ENCODE peak calls at places on chromosomes 3 and 15, in nine cellular contexts. S, H, K, V, F, R, E, U and P are unnamed samples. For H3K4me1, the result is how much of the 10 kb centered on the place peaks cover.

GRCh38 chr3:34859741-34860140 is 779.6 kb upstream of the ARPP21 start:
- DNase-seq in H (no peak), U (no peak), R (no peak), K (no peak), E (no peak), V (no peak), F (no peak), S (no peak), P (no peak)

GRCh38 chr15:58393196-58393790 is 38.5 kb upstream of the LIPC start:
- DNase-seq in E (no peak), S (peak), K (no peak), U (no peak), F (no peak), H (no peak), R (peak), V (peak), P (no peak)

GRCh38 chr3:136734382-136735070 is 17.7 kb downstream of the STAG1 start:
- DNase-seq in V (no peak), K (peak), S (no peak), U (no peak), E (no peak), F (no peak), R (no peak), H (no peak), P (no peak)

GRCh38 chr15:73317651-73318462 is 50.9 kb downstream of the HCN4 start:
- DNase-seq in F (no peak), H (no peak), R (no peak), K (no peak), E (no peak), V (no peak), U (no peak), S (no peak), P (no peak)

GRCh38 chr3:100254168-100254777 is 6.5 kb upstream of the TBC1D23 start:
- DNase-seq in R (peak), E (peak), F (peak), V (peak), K (peak), H (no peak), S (peak), U (peak), P (peak)

GRCh38 chr3:38165722-38166387 is 518 bp downstream of the OXSR1 start:
- DNase-seq in F (peak), R (no peak), K (no peak), V (peak), E (peak), H (peak), S (peak), U (no peak), P (no peak)

GRCh38 chr15:73908822-73909122 is 17.5 kb upstream of the LOXL1 start:
- DNase-seq in E (no peak), S (no peak), R (no peak), F (no peak), H (no peak), K (no peak), U (no peak), V (no peak), P (no peak)

GRCh38 chr3:123778991-123779622 is 105.0 kb downstream of the MYLK start:
- DNase-seq in H (no peak), K (no peak), F (peak), U (no peak), R (no peak), V (no peak), E (peak), S (no peak), P (no peak)

GRCh38 chr3:130792241-130792640 is 45.6 kb upstream of the PIK3R4 start:
- DNase-seq in U (no peak), E (no peak), K (no peak), V (no peak), S (peak), H (no peak), R (no peak), F (no peak), P (no peak)

GRCh38 chr3:133535971-133536634 is 37.4 kb upstream of the CDV3 start:
- DNase-seq in V (peak), S (no peak), K (peak), U (peak), H (no peak), R (peak), F (peak), E (no peak), P (no peak)

GRCh38 chr3:180600473-180600872 is 1.5 kb upstream of the TTC14 start:
- DNase-seq in K (no peak), R (no peak), S (no peak), H (no peak), F (no peak), E (no peak), U (no peak), V (no peak), P (no peak)

GRCh38 chr3:52020796-52021195 is 25.1 kb upstream of the RPL29 start:
- DNase-seq in R (no peak), F (no peak), E (no peak), H (no peak), S (no peak), V (no peak), U (no peak), K (no peak), P (no peak)

GRCh38 chr3:52021869-52022268 is 26.2 kb upstream of the RPL29 start:
- DNase-seq in S (no peak), U (no peak), E (peak), V (no peak), F (no peak), R (no peak), H (no peak), K (no peak), P (peak)

GRCh38 chr3:52018319-52019000 is 22.8 kb upstream of the RPL29 start:
- DNase-seq in K (no peak), S (no peak), H (no peak), V (no peak), E (no peak), F (no peak), U (no peak), R (no peak), P (no peak)

GRCh38 chr3:52017467-52018065 is 21.9 kb upstream of the RPL29 start:
- DNase-seq in F (no peak), R (no peak), H (no peak), S (no peak), V (no peak), U (no peak), E (no peak), K (no peak), P (no peak)

GRCh38 chr3:52019352-52020080 is 23.8 kb upstream of the RPL29 start:
- DNase-seq in K (no peak), H (no peak), U (no peak), R (no peak), F (no peak), S (no peak), V (no peak), E (peak), P (peak)
- TF ChIP-seq POLR2A in K (no peak), H (no peak), U (no peak), R (no peak), F (no peak), S (no peak), V (no peak), E (no peak), P (peak)

GRCh38 chr3:125148836-125149235 is 63.7 kb downstream of the SLC12A8 start:
- DNase-seq in F (no peak), V (peak), E (no peak), K (no peak), H (no peak), S (no peak), R (peak), U (no peak), P (peak)

GRCh38 chr3:125149462-125149861 is 63.1 kb downstream of the SLC12A8 start:
- DNase-seq in F (no peak), K (no peak), E (no peak), R (no peak), U (no peak), H (no peak), S (no peak), V (no peak), P (no peak)

GRCh38 chr3:125151916-125152315 is 60.6 kb downstream of the SLC12A8 start:
- DNase-seq in R (no peak), H (no peak), K (peak), U (no peak), V (peak), F (no peak), E (no peak), S (no peak), P (no peak)

GRCh38 chr3:125151437-125151806 is 61.1 kb downstream of the SLC12A8 start:
- DNase-seq in E (no peak), R (no peak), H (no peak), V (no peak), U (no peak), S (no peak), F (no peak), K (no peak), P (no peak)

DNA sequence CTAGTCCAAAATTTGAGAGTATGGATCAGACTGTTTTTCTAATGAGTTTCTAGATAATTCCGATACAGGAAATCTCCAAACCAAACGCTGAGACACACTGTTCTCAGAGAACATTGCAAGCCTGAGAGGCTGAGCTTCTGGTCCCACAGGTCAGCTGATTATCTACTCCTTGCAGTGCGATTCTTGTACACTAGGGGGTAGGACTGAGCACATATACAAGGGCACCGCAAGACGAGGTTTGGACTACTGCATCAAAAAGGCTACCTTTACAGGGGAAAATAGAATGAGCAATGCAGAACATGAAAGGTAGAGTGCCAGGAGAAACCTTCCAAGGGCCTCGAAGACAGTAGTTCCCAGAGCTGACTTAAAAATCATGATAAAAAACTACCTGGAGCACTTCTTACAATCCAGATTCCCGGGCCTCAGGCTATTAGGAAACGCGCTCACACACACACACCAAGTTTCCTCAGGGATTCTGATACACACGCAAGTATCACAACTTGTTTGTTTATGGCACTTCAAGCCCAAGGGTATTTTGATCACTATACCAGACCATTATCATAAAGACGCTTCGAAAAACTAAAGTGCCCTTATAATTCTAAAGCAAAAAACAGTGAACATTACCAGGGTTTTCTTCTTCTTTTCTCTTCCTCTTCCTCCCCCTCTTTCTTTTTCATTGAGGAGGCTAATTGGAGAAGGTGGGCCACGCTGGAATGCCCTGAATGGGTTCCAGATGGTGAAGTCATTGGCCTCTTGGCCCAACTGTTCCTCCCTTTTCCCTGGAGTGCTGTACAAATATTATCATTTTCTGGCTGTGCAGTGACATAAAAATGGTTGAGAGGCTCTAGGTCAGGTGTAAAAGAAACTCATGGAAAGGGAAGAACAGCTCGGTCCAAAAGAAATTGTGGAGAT is 61.8 kb downstream of the SLC12A8 start:
- DNase-seq in E (no peak), V (peak), H (no peak), S (no peak), R (peak), F (peak), U (peak), K (peak), P (no peak)
- H3K4me1 ChIP-seq in E (under half), V (under half), H (under half), S (under half), R (under half), F (under half), U (under half), K (under half), P (half or more)

GRCh38 chr3:32172420-32172819 is 66.0 kb downstream of the GPD1L start:
- DNase-seq in F (no peak), H (no peak), S (no peak), R (no peak), E (no peak), V (no peak), U (no peak), K (no peak), P (no peak)

GRCh38 chr3:32176989-32177701 is 61.3 kb upstream of the CMTM8 start:
- DNase-seq in U (peak), H (no peak), E (no peak), F (peak), K (peak), R (peak), V (peak), S (peak), P (no peak)

GRCh38 chr3:32180151-32180850 is 58.2 kb upstream of the CMTM8 start:
- DNase-seq in U (no peak), E (no peak), V (no peak), F (no peak), K (no peak), H (no peak), S (peak), R (no peak), P (no peak)

GRCh38 chr3:32177702-32178198 is 60.7 kb upstream of the CMTM8 start:
- DNase-seq in E (peak), V (peak), K (peak), H (peak), U (peak), R (peak), S (peak), F (peak), P (peak)

GRCh38 chr3:32175607-32176197 is 62.8 kb upstream of the CMTM8 start:
- DNase-seq in U (peak), K (peak), R (peak), E (no peak), H (no peak), S (peak), V (peak), F (peak), P (peak)
- TF ChIP-seq POLR2A in U (no peak), K (no peak), R (no peak), E (no peak), H (no peak), S (no peak), V (no peak), F (no peak), P (no peak)

GRCh38 chr3:186985713-186986364 is 55.5 kb downstream of the ST6GAL1 start:
- DNase-seq in S (no peak), H (no peak), R (no peak), V (no peak), E (no peak), K (no peak), F (peak), U (no peak), P (no peak)
- H3K4me1 ChIP-seq in S (under half), H (under half), R (under half), V (under half), E (under half), K (under half), F (under half), U (under half), P (under half)

GRCh38 chr3:10676905-10677304 is 139.1 kb upstream of the SLC6A11 start:
- DNase-seq in K (no peak), E (no peak), H (no peak), U (no peak), R (no peak), V (no peak), F (no peak), S (no peak), P (no peak)

GRCh38 chr3:10669490-10670048 is 146.5 kb upstream of the SLC6A11 start:
- DNase-seq in E (no peak), K (no peak), F (no peak), V (no peak), R (no peak), S (no peak), H (no peak), U (no peak), P (no peak)

GRCh38 chr3:10678796-10679376 is 137.1 kb upstream of the SLC6A11 start:
- DNase-seq in F (no peak), S (no peak), R (no peak), V (no peak), E (no peak), H (no peak), K (no peak), U (no peak), P (no peak)

GRCh38 chr3:10672422-10672821 is 143.6 kb upstream of the SLC6A11 start:
- DNase-seq in F (no peak), S (no peak), V (no peak), U (no peak), E (peak), K (no peak), R (no peak), H (no peak), P (peak)

GRCh38 chr3:10674593-10674992 is 141.4 kb upstream of the SLC6A11 start:
- DNase-seq in H (no peak), K (no peak), V (no peak), F (no peak), R (no peak), S (no peak), E (no peak), U (no peak), P (no peak)
- TF ChIP-seq POLR2A in H (no peak), K (no peak), V (no peak), F (no peak), R (no peak), S (no peak), E (no peak), U (no peak), P (no peak)

GRCh38 chr3:32434206-32434605 is 42.6 kb downstream of the CMTM7 start:
- DNase-seq in E (no peak), H (peak), S (no peak), R (no peak), F (no peak), V (no peak), K (no peak), U (no peak), P (no peak)
- H3K4me1 ChIP-seq in E (under half), H (under half), S (under half), R (under half), F (under half), V (under half), K (under half), U (under half), P (under half)